ENCODE peak calls at places on chromosome 9, in four cellular contexts. One of them, this sample, is unnamed.

GRCh38 chr9:105993921-105994715 is 299.8 kb downstream of the TMEM38B start:
- DNase-seq in H1: no peak
- DNase-seq in K562: no peak
- DNase-seq in SK-N-SH: no peak
- DNase-seq in this sample: no peak

GRCh38 chr9:114279693-114280092 is 43.2 kb upstream of the ORM1 start:
- DNase-seq in SK-N-SH: no peak
- DNase-seq in H1: no peak
- DNase-seq in K562: no peak
- DNase-seq in this sample: no peak

GRCh38 chr9:35844628-35845301 is 15.7 kb downstream of the TMEM8B start:
- DNase-seq in K562: no peak
- DNase-seq in H1: no peak
- DNase-seq in SK-N-SH: no peak
- DNase-seq in this sample: peak; percentile 64

GRCh38 chr9:98107926-98108325 is 11.1 kb downstream of the TRIM14 start:
- DNase-seq in SK-N-SH: no peak
- DNase-seq in H1: no peak
- DNase-seq in K562: no peak
- DNase-seq in this sample: no peak

GRCh38 chr9:88198346-88198807 is 60.1 kb upstream of the SPATA31C2 start:
- DNase-seq in SK-N-SH: no peak
- DNase-seq in K562: no peak
- DNase-seq in H1: no peak
- DNase-seq in this sample: no peak

GRCh38 chr9:113520109-113520642 is 56.6 kb downstream of the RGS3 start:
- DNase-seq in K562: no peak
- DNase-seq in H1: no peak
- DNase-seq in SK-N-SH: no peak
- DNase-seq in this sample: peak; percentile 82

GRCh38 chr9:124008307-124008854 is 3.2 kb upstream of the LHX2 start:
- DNase-seq in H1: no peak
- DNase-seq in SK-N-SH: peak; percentile 54
- DNase-seq in K562: no peak
- DNase-seq in this sample: no peak

GRCh38 chr9:73132034-73132776 is 19.5 kb upstream of the ANXA1 start:
- DNase-seq in H1: no peak
- DNase-seq in K562: peak; percentile 29
- DNase-seq in SK-N-SH: peak; percentile 4
- DNase-seq in this sample: peak; percentile 55

GRCh38 chr9:126690431-126691051 is 76.8 kb downstream of the LMX1B start:
- DNase-seq in SK-N-SH: peak; percentile 82
- DNase-seq in K562: peak; percentile 78
- DNase-seq in H1: no peak
- DNase-seq in this sample: no peak

GRCh38 chr9:136668983-136669790 is 6.5 kb downstream of the EGFL7 start:
- DNase-seq in K562: peak; percentile 41
- DNase-seq in SK-N-SH: no peak
- DNase-seq in H1: no peak
- DNase-seq in this sample: no peak

GRCh38 chr9:68473790-68474189 is 66.9 kb downstream of the TMEM252 start:
- DNase-seq in K562: no peak
- DNase-seq in SK-N-SH: no peak
- DNase-seq in H1: no peak
- DNase-seq in this sample: no peak

GRCh38 chr9:111559000-111559610 is 34.1 kb downstream of the ZNF483 start:
- DNase-seq in K562: no peak
- DNase-seq in SK-N-SH: no peak
- DNase-seq in H1: no peak
- DNase-seq in this sample: no peak

GRCh38 chr9:123225374-123225813 is 43.0 kb downstream of the STRBP start:
- DNase-seq in K562: peak; percentile 36
- DNase-seq in SK-N-SH: peak; percentile 20
- DNase-seq in H1: peak; percentile 50
- DNase-seq in this sample: peak; percentile 81

GRCh38 chr9:23464275-23464674 is 361.8 kb downstream of the ELAVL2 start:
- DNase-seq in H1: no peak
- DNase-seq in K562: no peak
- DNase-seq in SK-N-SH: no peak
- DNase-seq in this sample: no peak

GRCh38 chr9:120571443-120572257 is 8.3 kb downstream of the CDK5RAP2 start:
- DNase-seq in K562: no peak
- DNase-seq in SK-N-SH: peak; percentile 36
- DNase-seq in H1: no peak
- DNase-seq in this sample: no peak

GRCh38 chr9:347667-348292 is 133.1 kb downstream of the DOCK8 start:
- DNase-seq in SK-N-SH: peak; percentile 5
- DNase-seq in K562: peak; percentile 7
- DNase-seq in H1: no peak
- DNase-seq in this sample: no peak

GRCh38 chr9:114906922-114907571 is 23.3 kb downstream of the TNFSF8 start:
- DNase-seq in SK-N-SH: peak; percentile 45
- DNase-seq in H1: peak; percentile 63
- DNase-seq in K562: no peak
- DNase-seq in this sample: no peak

GRCh38 chr9:128703616-128704355 is 1.5 kb downstream of the PKN3 start:
- DNase-seq in SK-N-SH: peak; percentile 27
- DNase-seq in K562: peak; percentile 45
- DNase-seq in H1: no peak
- DNase-seq in this sample: no peak

GRCh38 chr9:88746744-88747398 is 211.9 kb downstream of the NXNL2 start:
- DNase-seq in SK-N-SH: no peak
- DNase-seq in H1: no peak
- DNase-seq in K562: no peak
- DNase-seq in this sample: no peak

GRCh38 chr9:37220971-37221370 is 100.6 kb downstream of the ZCCHC7 start:
- DNase-seq in H1: no peak
- DNase-seq in SK-N-SH: no peak
- DNase-seq in K562: no peak
- DNase-seq in this sample: no peak

GRCh38 chr9:126448865-126449577 is 122.4 kb downstream of the MVB12B start:
- DNase-seq in SK-N-SH: no peak
- DNase-seq in K562: no peak
- DNase-seq in H1: no peak
- DNase-seq in this sample: no peak

GRCh38 chr9:89978185-89978584 is 373.4 kb downstream of the GADD45G start:
- DNase-seq in SK-N-SH: no peak
- DNase-seq in H1: no peak
- DNase-seq in K562: peak; percentile 5
- DNase-seq in this sample: no peak

GRCh38 chr9:34899535-34900158 is 58.4 kb upstream of the PHF24 start:
- DNase-seq in K562: peak; percentile 62
- DNase-seq in H1: peak; percentile 31
- DNase-seq in SK-N-SH: peak; percentile 78
- DNase-seq in this sample: peak; percentile 39

GRCh38 chr9:100486479-100487176 is 13.7 kb downstream of the TMEFF1 start:
- DNase-seq in H1: no peak
- DNase-seq in SK-N-SH: no peak
- DNase-seq in K562: no peak
- DNase-seq in this sample: no peak

GRCh38 chr9:126952180-126952960 is 37.8 kb downstream of the RALGPS1 start:
- DNase-seq in K562: no peak
- DNase-seq in SK-N-SH: no peak
- DNase-seq in H1: no peak
- DNase-seq in this sample: no peak

GRCh38 chr9:127905788-127906191 is 6.4 kb upstream of the ST6GALNAC6 start:
- DNase-seq in SK-N-SH: no peak
- DNase-seq in K562: no peak
- DNase-seq in H1: no peak
- DNase-seq in this sample: no peak

GRCh38 chr9:37200572-37201005 is 80.2 kb downstream of the ZCCHC7 start:
- DNase-seq in SK-N-SH: no peak
- DNase-seq in K562: peak; percentile 75
- DNase-seq in H1: no peak
- DNase-seq in this sample: no peak

GRCh38 chr9:129146441-129146933 is 31.6 kb downstream of the IER5L start:
- DNase-seq in H1: no peak
- DNase-seq in K562: no peak
- DNase-seq in SK-N-SH: no peak
- DNase-seq in this sample: no peak

GRCh38 chr9:116193636-116194035 is 40.0 kb downstream of the PAPPA start:
- DNase-seq in SK-N-SH: no peak
- DNase-seq in K562: no peak
- DNase-seq in H1: no peak
- DNase-seq in this sample: no peak
- TF ChIP-seq NRF1 in SK-N-SH: no peak
- TF ChIP-seq NRF1 in K562: no peak
- TF ChIP-seq NRF1 in H1: no peak
- TF ChIP-seq NRF1 in this sample: no peak

GRCh38 chr9:130182090-130182909 is 10.1 kb downstream of the NCS1 start:
- DNase-seq in H1: no peak
- DNase-seq in SK-N-SH: no peak
- DNase-seq in K562: no peak
- DNase-seq in this sample: no peak

GRCh38 chr9:130185494-130186005 is 13.3 kb downstream of the NCS1 start:
- DNase-seq in H1: no peak
- DNase-seq in K562: no peak
- DNase-seq in SK-N-SH: no peak
- DNase-seq in this sample: no peak

GRCh38 chr9:130181645-130182044 is 9.4 kb downstream of the NCS1 start:
- DNase-seq in K562: no peak
- DNase-seq in H1: no peak
- DNase-seq in SK-N-SH: no peak
- DNase-seq in this sample: no peak

GRCh38 chr9:130184983-130185382 is 12.8 kb downstream of the NCS1 start:
- DNase-seq in H1: no peak
- DNase-seq in SK-N-SH: no peak
- DNase-seq in K562: no peak
- DNase-seq in this sample: no peak

GRCh38 chr9:130183133-130183762 is 11.0 kb downstream of the NCS1 start:
- DNase-seq in K562: no peak
- DNase-seq in SK-N-SH: peak; percentile 72
- DNase-seq in H1: no peak
- DNase-seq in this sample: no peak
- TF ChIP-seq NRF1 in K562: no peak
- TF ChIP-seq NRF1 in SK-N-SH: no peak
- TF ChIP-seq NRF1 in H1: no peak
- TF ChIP-seq NRF1 in this sample: no peak

GRCh38 chr9:92716557-92716956 is 46.6 kb upstream of the IPPK start:
- DNase-seq in SK-N-SH: peak; percentile 90
- DNase-seq in K562: peak; percentile 76
- DNase-seq in H1: peak; percentile 17
- DNase-seq in this sample: no peak

GRCh38 chr9:92717201-92718085 is 47.2 kb downstream of the BICD2 start:
- DNase-seq in H1: no peak
- DNase-seq in SK-N-SH: no peak
- DNase-seq in K562: no peak
- DNase-seq in this sample: no peak

GRCh38 chr9:92714016-92714415 is 44.1 kb upstream of the IPPK start:
- DNase-seq in K562: no peak
- DNase-seq in SK-N-SH: no peak
- DNase-seq in H1: no peak
- DNase-seq in this sample: no peak

GRCh38 chr9:92714787-92715487 is 45.0 kb upstream of the IPPK start:
- DNase-seq in SK-N-SH: no peak
- DNase-seq in K562: no peak
- DNase-seq in H1: no peak
- DNase-seq in this sample: no peak

GRCh38 chr9:92715488-92716231 is 45.7 kb upstream of the IPPK start:
- DNase-seq in SK-N-SH: no peak
- DNase-seq in K562: peak; percentile 60
- DNase-seq in H1: no peak
- DNase-seq in this sample: no peak
- TF ChIP-seq NRF1 in SK-N-SH: no peak
- TF ChIP-seq NRF1 in K562: no peak
- TF ChIP-seq NRF1 in H1: no peak
- TF ChIP-seq NRF1 in this sample: no peak

GRCh38 chr9:134413890-134414731 is 87.9 kb downstream of the RXRA start:
- DNase-seq in K562: no peak
- DNase-seq in H1: no peak
- DNase-seq in SK-N-SH: peak; percentile 76
- DNase-seq in this sample: no peak
- TF ChIP-seq NRF1 in K562: no peak
- TF ChIP-seq NRF1 in H1: no peak
- TF ChIP-seq NRF1 in SK-N-SH: no peak
- TF ChIP-seq NRF1 in this sample: no peak

GRCh38 chr9:91786132-91786896 is 163.7 kb downstream of the ROR2 start:
- DNase-seq in H1: no peak
- DNase-seq in SK-N-SH: no peak
- DNase-seq in K562: peak; percentile 72
- DNase-seq in this sample: no peak

GRCh38 chr9:91790912-91791311 is 159.1 kb downstream of the ROR2 start:
- DNase-seq in H1: no peak
- DNase-seq in SK-N-SH: no peak
- DNase-seq in K562: no peak
- DNase-seq in this sample: no peak

GRCh38 chr9:91785403-91785917 is 164.6 kb downstream of the ROR2 start:
- DNase-seq in H1: no peak
- DNase-seq in K562: peak; percentile 55
- DNase-seq in SK-N-SH: no peak
- DNase-seq in this sample: no peak

GRCh38 chr9:91789941-91790340 is 160.1 kb downstream of the ROR2 start:
- DNase-seq in K562: no peak
- DNase-seq in SK-N-SH: no peak
- DNase-seq in H1: no peak
- DNase-seq in this sample: no peak

DNA sequence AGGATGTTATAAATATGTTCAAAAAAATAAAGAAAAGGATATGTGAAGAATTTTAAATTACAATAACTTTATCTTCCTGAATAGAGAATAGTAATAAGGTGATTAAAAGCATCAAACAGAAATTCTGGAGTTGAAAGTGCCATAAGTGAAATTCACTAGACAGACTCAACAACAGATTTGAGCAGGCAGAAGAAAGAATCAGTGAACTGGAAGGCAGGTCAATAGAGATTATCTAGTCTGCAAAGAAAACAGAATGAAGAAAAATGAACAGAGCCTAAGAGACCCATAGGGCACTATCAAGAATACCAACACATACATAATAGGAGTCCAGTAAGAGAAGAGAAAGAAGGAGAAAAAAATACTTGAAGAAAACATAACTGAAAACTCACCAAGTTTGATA is 162.1 kb downstream of the ROR2 start:
- DNase-seq in SK-N-SH: no peak
- DNase-seq in H1: no peak
- DNase-seq in K562: no peak
- DNase-seq in this sample: no peak
- TF ChIP-seq NRF1 in SK-N-SH: no peak
- TF ChIP-seq NRF1 in H1: no peak
- TF ChIP-seq NRF1 in K562: no peak
- TF ChIP-seq NRF1 in this sample: no peak

This sample was measured in GM12878.